ENCODE peak calls at places on chromosomes 4 and X, in four cellular contexts. T is endothelial cell, O is iris pigment epithelial cell, V is fibroblast of the aortic adventitia. D is an unnamed sample.

GRCh38 chr4:138241281-138242075 is 671 bp downstream of the SLC7A11 start:
- DNase-seq in V (peak), T (no peak), O (peak), D (no peak)

GRCh38 chr4:2799971-2800690 is 7.2 kb downstream of the SH3BP2 start:
- DNase-seq in V (no peak), O (no peak), T (peak), D (no peak)

GRCh38 chr4:124177647-124178425 is 534.7 kb downstream of the ANKRD50 start:
- DNase-seq in T (no peak), V (peak), O (peak), D (no peak)

GRCh38 chrX:106903856-106904528 is 851 bp upstream of the RIPPLY1 start:
- DNase-seq in T (no peak), V (no peak), O (no peak), D (no peak)

GRCh38 chr4:108926058-108926457 is 163.2 kb upstream of the ETNPPL start:
- DNase-seq in V (no peak), T (no peak), O (peak), D (no peak)

GRCh38 chrX:80181079-80181478 is 166.5 kb downstream of the TBX22 start:
- DNase-seq in V (peak), T (peak), O (no peak), D (peak)

GRCh38 chr4:23878912-23879732 is 10.7 kb downstream of the PPARGC1A start:
- DNase-seq in O (no peak), V (no peak), T (no peak), D (no peak)

GRCh38 chrX:118632862-118633261 is 94.5 kb upstream of the IL13RA1 start:
- DNase-seq in V (no peak), T (no peak), O (no peak), D (no peak)

GRCh38 chrX:23871905-23872546 is 35.7 kb downstream of the APOO start:
- DNase-seq in T (no peak), V (no peak), O (no peak), D (no peak)

GRCh38 chr4:9969526-9970398 is 51.5 kb downstream of the SLC2A9 start:
- DNase-seq in O (no peak), T (no peak), V (no peak), D (no peak)

GRCh38 chrX:95332530-95332929 is 1352.1 kb upstream of the DIAPH2 start:
- DNase-seq in T (no peak), O (no peak), V (no peak), D (no peak)

GRCh38 chrX:130778773-130779172 is 124.2 kb downstream of the ENOX2 start:
- DNase-seq in V (no peak), O (peak), T (no peak), D (no peak)

GRCh38 chr4:168812806-168813205 is 197.2 kb downstream of the CBR4 start:
- DNase-seq in T (no peak), V (no peak), O (no peak), D (no peak)

GRCh38 chrX:134171661-134172587 is 65.1 kb upstream of the CCDC160 start:
- DNase-seq in O (peak), V (no peak), T (peak), D (peak)

GRCh38 chrX:51148848-51149247 is 183.8 kb upstream of the NUDT10 start:
- DNase-seq in V (no peak), T (peak), O (no peak), D (peak)

GRCh38 chrX:78886550-78886949 is 58.6 kb upstream of the P2RY10 start:
- DNase-seq in V (peak), T (no peak), O (peak), D (no peak)

GRCh38 chrX:119984652-119985051 is 41.1 kb upstream of the NKAP start:
- DNase-seq in O (no peak), V (no peak), T (no peak), D (no peak)

GRCh38 chr4:6043843-6044242 is 25.6 kb upstream of the C4orf50 start:
- DNase-seq in V (no peak), T (no peak), O (no peak), D (no peak)

GRCh38 chr4:170089274-170089742 is 448 bp downstream of the AADAT start:
- DNase-seq in O (peak), V (peak), T (peak), D (peak)

GRCh38 chr4:69730002-69730401 is 30.4 kb downstream of the SULT1B1 start:
- DNase-seq in O (no peak), T (no peak), V (no peak), D (no peak)

GRCh38 chrX:64230123-64230970 is at the start of gene ASB12:
- DNase-seq in V (no peak), O (no peak), T (no peak), D (no peak)

D was measured in testis.